ENCODE peak calls at places on chromosomes 12 and 14, in nine cellular contexts. E is HAP-1; T is SJSA1; A is stimulated activated CD8-positive, alpha-beta memory T cell treated with anti-CD3 and anti-CD28 coated beads, Interleukin-4, amount 100 ng/mL, for 1 hour; U is pons; S is NCI-H1092 treated with DMSO at 0.1 percent for 48 hours; K is CD8-positive, alpha-beta memory T cell; R is iris pigment epithelial cell; F is neural crest cell. I is an unnamed sample.

GRCh38 chr12:68971404-68971803 is 38.4 kb upstream of the CPM start:
- DNase-seq in E (no peak), T (no peak), U (no peak), F (no peak), K (no peak), R (peak), S (no peak), A (no peak), I (no peak)

GRCh38 chr14:66572836-66573235 is 64.9 kb downstream of the GPHN start:
- DNase-seq in S (no peak), R (peak), F (no peak), T (no peak), K (no peak), E (no peak), U (no peak), A (no peak), I (no peak)

GRCh38 chr14:86654558-86655184 is 1124.7 kb downstream of the FLRT2 start:
- DNase-seq in U (peak), E (peak), S (peak), K (no peak), A (peak), R (peak), F (peak), T (peak), I (peak)

GRCh38 chr14:73259837-73260236 is 22.5 kb downstream of the PAPLN start:
- DNase-seq in K (no peak), R (no peak), S (no peak), E (no peak), F (no peak), U (no peak), A (no peak), T (no peak), I (no peak)

GRCh38 chr14:65184032-65184764 is 81.9 kb upstream of the MAX start:
- DNase-seq in E (no peak), R (peak), A (no peak), K (no peak), F (no peak), U (no peak), T (no peak), S (no peak), I (no peak)

GRCh38 chr14:77183896-77184295 is 2.3 kb downstream of the TMEM63C start:
- DNase-seq in A (no peak), K (no peak), S (no peak), R (no peak), U (no peak), E (no peak), F (no peak), T (no peak), I (no peak)

GRCh38 chr12:96698965-96699364 is 208.1 kb upstream of the NEDD1 start:
- DNase-seq in K (no peak), S (no peak), A (no peak), U (no peak), E (no peak), R (no peak), F (no peak), T (no peak), I (no peak)

GRCh38 chr14:88804035-88804434 is 11.3 kb upstream of the EML5 start:
- DNase-seq in T (no peak), R (no peak), E (no peak), A (no peak), K (no peak), U (no peak), F (no peak), S (no peak), I (no peak)

GRCh38 chr12:109879332-109880048 is 851 bp downstream of the GLTP start:
- DNase-seq in R (peak), F (no peak), T (no peak), E (no peak), S (no peak), K (no peak), A (no peak), U (peak), I (no peak)

GRCh38 chr12:95653761-95654546 is 102.7 kb upstream of the USP44 start:
- DNase-seq in R (peak), A (no peak), T (no peak), U (no peak), E (peak), K (no peak), F (no peak), S (no peak), I (peak)

GRCh38 chr12:12983420-12984035 is 16.5 kb downstream of the HEBP1 start:
- DNase-seq in T (no peak), U (peak), E (peak), K (peak), S (peak), A (no peak), R (peak), F (no peak), I (no peak)

GRCh38 chr12:50017047-50017446 is 8.2 kb downstream of the RACGAP1 start:
- DNase-seq in A (no peak), F (no peak), T (no peak), R (peak), E (no peak), K (no peak), U (peak), S (no peak), I (no peak)

GRCh38 chr12:4786795-4787194 is 66.6 kb downstream of the GALNT8 start:
- DNase-seq in F (no peak), T (no peak), S (no peak), A (no peak), R (no peak), K (no peak), E (no peak), U (no peak), I (no peak)

GRCh38 chr14:67436006-67436866 is 24.3 kb upstream of the PLEK2 start:
- DNase-seq in T (no peak), U (peak), S (no peak), R (no peak), A (no peak), F (no peak), E (no peak), K (no peak), I (no peak)

GRCh38 chr14:59333668-59334067 is 131.5 kb downstream of the GPR135 start:
- DNase-seq in R (peak), F (no peak), S (no peak), K (no peak), E (peak), T (no peak), A (no peak), U (peak), I (no peak)

GRCh38 chr12:117143008-117143532 is 43.9 kb upstream of the TESC start:
- DNase-seq in K (no peak), F (no peak), E (no peak), A (no peak), U (no peak), R (peak), S (no peak), T (no peak), I (no peak)

GRCh38 chr14:100239840-100240724 is 1.1 kb downstream of the YY1 start:
- DNase-seq in R (peak), S (peak), E (peak), A (peak), F (peak), K (peak), U (peak), T (peak), I (peak)

GRCh38 chr14:97180304-97181200 is 383.4 kb downstream of the VRK1 start:
- DNase-seq in R (peak), A (no peak), K (no peak), E (no peak), S (no peak), F (no peak), U (no peak), T (peak), I (no peak)

GRCh38 chr14:92531151-92531873 is 17.7 kb downstream of the RIN3 start:
- DNase-seq in E (no peak), K (peak), F (no peak), U (no peak), T (no peak), A (peak), R (no peak), S (no peak), I (peak)

GRCh38 chr14:76584271-76584702 is 177.0 kb upstream of the VASH1 start:
- DNase-seq in A (no peak), S (peak), E (no peak), R (no peak), U (no peak), F (no peak), T (no peak), K (no peak), I (no peak)

GRCh38 chr12:54173066-54173726 is 15.6 kb downstream of the SMUG1 start:
- DNase-seq in U (no peak), K (peak), S (peak), E (peak), F (peak), R (peak), A (no peak), T (no peak), I (no peak)

I was measured in CD4-positive, CD25-positive, alpha-beta regulatory T cell.